ENCODE peak calls at places on chromosomes 5 and 9, in five cellular contexts. One of them, this sample, is unnamed.

GRCh38 chr5:10293907-10294662 is 13.6 kb downstream of the CMBL start:
- DNase-seq in breast epithelium: peak; percentile 20
- DNase-seq in sigmoid colon: no peak
- DNase-seq in HCT116: no peak
- DNase-seq in transverse colon: no peak
- DNase-seq in this sample: peak; percentile 25

GRCh38 chr5:142994242-142994641 is 224.1 kb downstream of the ARHGAP26 start:
- DNase-seq in breast epithelium: no peak
- DNase-seq in sigmoid colon: no peak
- DNase-seq in HCT116: no peak
- DNase-seq in transverse colon: no peak
- DNase-seq in this sample: no peak

GRCh38 chr5:130141689-130142320 is 237.5 kb downstream of the CHSY3 start:
- DNase-seq in breast epithelium: no peak
- DNase-seq in sigmoid colon: no peak
- DNase-seq in HCT116: no peak
- DNase-seq in transverse colon: peak; percentile 14
- DNase-seq in this sample: no peak

GRCh38 chr5:139064613-139065012 is 133.6 kb downstream of the SIL1 start:
- DNase-seq in breast epithelium: no peak
- DNase-seq in sigmoid colon: no peak
- DNase-seq in HCT116: no peak
- DNase-seq in transverse colon: no peak
- DNase-seq in this sample: no peak

GRCh38 chr5:78511116-78511906 is 137.3 kb downstream of the LHFPL2 start:
- DNase-seq in breast epithelium: no peak
- DNase-seq in sigmoid colon: peak; percentile 75
- DNase-seq in HCT116: no peak
- DNase-seq in transverse colon: no peak
- DNase-seq in this sample: no peak

GRCh38 chr9:89969156-89969566 is 364.3 kb downstream of the GADD45G start:
- DNase-seq in breast epithelium: no peak
- DNase-seq in sigmoid colon: no peak
- DNase-seq in HCT116: no peak
- DNase-seq in transverse colon: peak; percentile 47
- DNase-seq in this sample: no peak

GRCh38 chr5:6712136-6712581 is 1.1 kb upstream of the TENT4A start:
- DNase-seq in breast epithelium: no peak
- DNase-seq in sigmoid colon: peak; percentile 80
- DNase-seq in HCT116: no peak
- DNase-seq in transverse colon: peak; percentile 61
- DNase-seq in this sample: peak; percentile 93

GRCh38 chr9:71253021-71253420 is 131.6 kb upstream of the TRPM3 start:
- DNase-seq in breast epithelium: no peak
- DNase-seq in sigmoid colon: no peak
- DNase-seq in HCT116: no peak
- DNase-seq in transverse colon: no peak
- DNase-seq in this sample: no peak

GRCh38 chr9:3809724-3810123 is 283.9 kb upstream of the RFX3 start:
- DNase-seq in breast epithelium: no peak
- DNase-seq in sigmoid colon: no peak
- DNase-seq in HCT116: peak; percentile 22
- DNase-seq in transverse colon: no peak
- DNase-seq in this sample: no peak

GRCh38 chr5:58786035-58786434 is 203.2 kb downstream of the RAB3C start:
- DNase-seq in breast epithelium: no peak
- DNase-seq in sigmoid colon: no peak
- DNase-seq in HCT116: no peak
- DNase-seq in transverse colon: no peak
- DNase-seq in this sample: no peak

GRCh38 chr5:139655727-139656271 is 7.7 kb downstream of the CXXC5 start:
- DNase-seq in breast epithelium: peak; percentile 76
- DNase-seq in sigmoid colon: no peak
- DNase-seq in HCT116: no peak
- DNase-seq in transverse colon: no peak
- DNase-seq in this sample: peak; percentile 80

GRCh38 chr5:73950441-73950873 is 324.5 kb downstream of the ARHGEF28 start:
- DNase-seq in breast epithelium: no peak
- DNase-seq in sigmoid colon: no peak
- DNase-seq in HCT116: no peak
- DNase-seq in transverse colon: no peak
- DNase-seq in this sample: no peak

GRCh38 chr5:99019812-99020697 is 91.2 kb upstream of the CHD1 start:
- DNase-seq in breast epithelium: no peak
- DNase-seq in sigmoid colon: no peak
- DNase-seq in HCT116: peak; percentile 65
- DNase-seq in transverse colon: no peak
- DNase-seq in this sample: no peak

GRCh38 chr9:73437758-73438157 is 286.1 kb downstream of the ANXA1 start:
- DNase-seq in breast epithelium: no peak
- DNase-seq in sigmoid colon: no peak
- DNase-seq in HCT116: peak; percentile 3
- DNase-seq in transverse colon: no peak
- DNase-seq in this sample: no peak

GRCh38 chr9:37364751-37365360 is 57.6 kb upstream of the GRHPR start:
- DNase-seq in breast epithelium: no peak
- DNase-seq in sigmoid colon: no peak
- DNase-seq in HCT116: no peak
- DNase-seq in transverse colon: peak; percentile 18
- DNase-seq in this sample: no peak

GRCh38 chr5:60960591-60960990 is 15.6 kb downstream of the NDUFAF2 start:
- DNase-seq in breast epithelium: no peak
- DNase-seq in sigmoid colon: no peak
- DNase-seq in HCT116: peak; percentile 6
- DNase-seq in transverse colon: no peak
- DNase-seq in this sample: no peak

GRCh38 chr9:137029058-137029922 is 1.3 kb upstream of the ABCA2 start:
- DNase-seq in breast epithelium: peak; percentile 69
- DNase-seq in sigmoid colon: peak; percentile 84
- DNase-seq in HCT116: no peak
- DNase-seq in transverse colon: peak; percentile 86
- DNase-seq in this sample: peak; percentile 95

GRCh38 chr5:68214472-68215207 is 916 bp upstream of the PIK3R1 start:
- DNase-seq in breast epithelium: no peak
- DNase-seq in sigmoid colon: no peak
- DNase-seq in HCT116: no peak
- DNase-seq in transverse colon: no peak
- DNase-seq in this sample: peak; percentile 96

GRCh38 chr5:68217476-68217984 is 2.0 kb downstream of the PIK3R1 start:
- DNase-seq in breast epithelium: no peak
- DNase-seq in sigmoid colon: no peak
- DNase-seq in HCT116: no peak
- DNase-seq in transverse colon: no peak
- DNase-seq in this sample: no peak

GRCh38 chr5:68216737-68217231 is 1.2 kb downstream of the PIK3R1 start:
- DNase-seq in breast epithelium: no peak
- DNase-seq in sigmoid colon: no peak
- DNase-seq in HCT116: no peak
- DNase-seq in transverse colon: no peak
- DNase-seq in this sample: no peak

GRCh38 chr5:68215888-68216736 is 556 bp downstream of the PIK3R1 start:
- DNase-seq in breast epithelium: peak; percentile 52
- DNase-seq in sigmoid colon: peak; percentile 76
- DNase-seq in HCT116: no peak
- DNase-seq in transverse colon: peak; percentile 71
- DNase-seq in this sample: peak; percentile 95

DNA sequence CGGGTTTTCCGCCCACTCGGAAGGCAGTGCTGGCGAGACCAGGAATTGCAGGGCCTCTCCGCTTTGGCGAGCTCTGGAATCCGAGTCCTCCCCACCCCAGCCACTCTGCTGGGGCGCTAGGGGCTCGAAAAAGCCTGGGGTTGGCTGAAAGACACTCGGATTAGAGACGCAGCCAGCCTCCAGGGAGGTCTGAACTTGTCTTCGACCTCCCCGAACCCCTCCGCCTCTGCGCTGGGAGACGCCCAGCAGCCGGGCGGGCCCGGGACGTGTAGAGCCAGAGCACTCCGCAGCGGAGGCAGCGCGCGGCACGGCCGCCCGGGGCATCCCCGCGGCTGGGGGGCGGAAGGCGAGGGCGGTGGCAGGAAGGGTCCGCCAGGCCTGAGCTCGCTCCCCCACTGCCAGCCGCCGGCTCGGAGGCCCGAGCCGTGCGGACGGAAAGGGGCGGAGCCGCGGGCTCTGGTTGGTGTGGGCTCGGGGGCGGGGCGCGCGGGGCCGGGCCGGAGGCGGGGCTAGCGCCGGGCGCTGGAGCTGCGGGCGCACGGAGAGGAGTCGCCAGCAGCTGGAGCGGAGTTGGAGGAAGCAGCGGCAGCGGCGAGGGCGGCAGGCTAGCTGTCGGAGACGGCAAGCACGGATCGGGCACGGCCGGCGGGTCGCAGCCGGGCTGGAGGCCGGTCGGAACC is at the start of gene PIK3R1:
- DNase-seq in breast epithelium: peak; percentile 95
- DNase-seq in sigmoid colon: peak; percentile 97
- DNase-seq in HCT116: peak; percentile 64
- DNase-seq in transverse colon: peak; percentile 97
- DNase-seq in this sample: peak; percentile 99
- TF ChIP-seq POLR2A in breast epithelium: peak; percentile 65
- TF ChIP-seq POLR2A in sigmoid colon: peak; percentile 59
- TF ChIP-seq POLR2A in HCT116: peak; percentile 73
- TF ChIP-seq POLR2A in transverse colon: peak; percentile 89
- TF ChIP-seq POLR2A in this sample: peak; percentile 61

GRCh38 chr9:129414377-129415021 is 206.4 kb downstream of the C9orf50 start:
- DNase-seq in breast epithelium: no peak
- DNase-seq in sigmoid colon: peak; percentile 82
- DNase-seq in HCT116: no peak
- DNase-seq in transverse colon: peak; percentile 45
- DNase-seq in this sample: peak; percentile 87

GRCh38 chr9:129411501-129412175 is 209.3 kb downstream of the C9orf50 start:
- DNase-seq in breast epithelium: no peak
- DNase-seq in sigmoid colon: no peak
- DNase-seq in HCT116: no peak
- DNase-seq in transverse colon: no peak
- DNase-seq in this sample: peak; percentile 75

GRCh38 chr9:129413537-129414376 is 207.1 kb downstream of the C9orf50 start:
- DNase-seq in breast epithelium: peak; percentile 99
- DNase-seq in sigmoid colon: peak; percentile 99
- DNase-seq in HCT116: peak; percentile 81
- DNase-seq in transverse colon: peak; percentile 99
- DNase-seq in this sample: peak; percentile 100

GRCh38 chr9:129415031-129415953 is 205.6 kb downstream of the C9orf50 start:
- DNase-seq in breast epithelium: no peak
- DNase-seq in sigmoid colon: no peak
- DNase-seq in HCT116: no peak
- DNase-seq in transverse colon: no peak
- DNase-seq in this sample: no peak

DNA sequence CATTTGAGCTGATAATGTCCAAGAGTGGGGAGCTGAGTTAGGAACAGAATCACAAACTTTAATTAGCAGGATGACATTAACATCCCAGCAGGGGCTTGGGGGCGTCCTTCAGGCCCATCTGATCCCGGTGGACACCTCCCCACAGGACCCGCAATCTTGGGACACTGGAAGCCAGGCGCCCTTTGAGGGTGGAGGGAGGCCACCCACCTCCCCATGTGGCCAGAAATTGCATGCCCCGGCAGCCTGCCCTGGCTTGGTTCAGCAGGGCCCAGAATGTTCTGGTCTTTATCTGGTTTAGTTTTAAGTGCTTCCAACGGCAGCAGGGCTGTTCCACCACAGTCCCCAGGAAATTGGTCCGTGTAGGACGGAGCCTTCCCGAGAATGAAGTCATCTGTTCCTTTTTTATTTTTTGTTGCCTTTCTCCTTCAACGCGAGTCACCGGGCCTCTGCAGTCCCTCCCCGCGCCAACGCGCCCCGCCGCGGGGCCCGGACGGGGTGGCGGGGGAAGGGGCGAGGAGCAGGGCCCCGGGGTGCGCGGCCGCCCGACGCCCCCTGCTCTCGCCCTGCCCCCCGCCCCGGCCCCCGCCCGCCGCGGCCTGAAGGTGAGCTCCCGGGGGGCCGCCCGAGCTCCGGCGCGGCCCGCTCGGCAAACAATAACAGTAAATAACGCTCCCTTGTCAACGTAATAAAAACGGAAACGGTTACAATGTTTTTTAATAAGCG is 207.9 kb downstream of the C9orf50 start:
- DNase-seq in breast epithelium: no peak
- DNase-seq in sigmoid colon: peak; percentile 90
- DNase-seq in HCT116: no peak
- DNase-seq in transverse colon: peak; percentile 55
- DNase-seq in this sample: peak; percentile 88
- TF ChIP-seq POLR2AphosphoS5 in breast epithelium: no peak
- TF ChIP-seq POLR2AphosphoS5 in sigmoid colon: peak; percentile 73
- TF ChIP-seq POLR2AphosphoS5 in HCT116: peak; percentile 45
- TF ChIP-seq POLR2AphosphoS5 in transverse colon: peak; percentile 13
- TF ChIP-seq POLR2AphosphoS5 in this sample: no peak

GRCh38 chr9:91422832-91423711 is 560 bp downstream of the NFIL3 start:
- DNase-seq in breast epithelium: no peak
- DNase-seq in sigmoid colon: peak; percentile 96
- DNase-seq in HCT116: no peak
- DNase-seq in transverse colon: peak; percentile 75
- DNase-seq in this sample: peak; percentile 90
- TF ChIP-seq POLR2A in breast epithelium: peak; percentile 61
- TF ChIP-seq POLR2A in sigmoid colon: peak; percentile 26
- TF ChIP-seq POLR2A in HCT116: no peak
- TF ChIP-seq POLR2A in transverse colon: peak; percentile 65
- TF ChIP-seq POLR2A in this sample: no peak

GRCh38 chr9:121299467-121300282 is 31.7 kb downstream of the GSN start:
- DNase-seq in breast epithelium: peak; percentile 60
- DNase-seq in sigmoid colon: peak; percentile 93
- DNase-seq in HCT116: no peak
- DNase-seq in transverse colon: peak; percentile 70
- DNase-seq in this sample: peak; percentile 87
- TF ChIP-seq POLR2AphosphoS5 in breast epithelium: peak; percentile 53
- TF ChIP-seq POLR2AphosphoS5 in sigmoid colon: peak; percentile 45
- TF ChIP-seq POLR2AphosphoS5 in HCT116: peak; percentile 48
- TF ChIP-seq POLR2AphosphoS5 in transverse colon: peak; percentile 55
- TF ChIP-seq POLR2AphosphoS5 in this sample: no peak

GRCh38 chr5:124957063-124957462 is 210.6 kb upstream of the ZNF608 start:
- DNase-seq in breast epithelium: no peak
- DNase-seq in sigmoid colon: no peak
- DNase-seq in HCT116: no peak
- DNase-seq in transverse colon: no peak
- DNase-seq in this sample: no peak
- TF ChIP-seq POLR2A in breast epithelium: no peak
- TF ChIP-seq POLR2A in sigmoid colon: no peak
- TF ChIP-seq POLR2A in HCT116: no peak
- TF ChIP-seq POLR2A in transverse colon: no peak
- TF ChIP-seq POLR2A in this sample: no peak

DNA sequence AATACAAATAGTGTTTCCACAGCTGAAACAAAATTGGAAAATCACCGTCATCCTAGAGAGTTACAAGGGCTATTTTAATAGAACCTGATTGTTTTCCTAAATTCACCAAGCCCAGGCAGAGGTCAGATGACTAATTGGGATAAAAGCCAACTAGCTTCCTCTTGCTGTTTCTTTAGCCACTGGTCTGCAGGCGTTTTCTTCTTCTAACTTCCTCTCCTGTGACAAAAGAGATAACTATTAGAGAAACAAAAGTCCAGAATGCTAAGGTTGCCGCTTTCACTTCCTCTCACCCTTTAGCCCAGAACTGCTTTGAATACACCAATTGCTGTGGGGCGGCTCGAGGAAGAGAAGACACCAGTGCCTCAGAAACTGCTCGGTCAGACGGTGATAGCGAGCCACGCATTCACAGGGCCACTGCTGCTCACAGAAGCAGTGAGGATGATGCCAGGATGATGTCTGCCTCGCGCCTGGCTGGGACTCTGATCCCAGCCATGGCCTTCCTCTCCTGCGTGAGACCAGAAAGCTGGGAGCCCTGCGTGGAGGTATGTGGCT is at the start of gene TLR4:
- DNase-seq in breast epithelium: no peak
- DNase-seq in sigmoid colon: peak; percentile 81
- DNase-seq in HCT116: no peak
- DNase-seq in transverse colon: peak; percentile 71
- DNase-seq in this sample: peak; percentile 90
- TF ChIP-seq POLR2AphosphoS5 in breast epithelium: peak; percentile 40
- TF ChIP-seq POLR2AphosphoS5 in sigmoid colon: peak; percentile 31
- TF ChIP-seq POLR2AphosphoS5 in HCT116: no peak
- TF ChIP-seq POLR2AphosphoS5 in transverse colon: peak; percentile 71
- TF ChIP-seq POLR2AphosphoS5 in this sample: peak; percentile 96

This sample was measured in spleen.